ENCODE peak calls at places on chromosome 3, in four cellular contexts. V is HFF-Myc, X is fibroblast of pulmonary artery, C is cardiac muscle cell. O is an unnamed sample.

GRCh38 chr3:185319801-185320200 is 43.1 kb upstream of the MAP3K13 start:
- DNase-seq in X (no peak), V (no peak), C (no peak), O (no peak)

GRCh38 chr3:167350245-167350862 is 29.7 kb downstream of the ZBBX start:
- DNase-seq in C (peak; percentile 29), X (peak; percentile 32), V (no peak), O (peak; percentile 26)

GRCh38 chr3:14847613-14848541 is 29.1 kb downstream of the FGD5 start:
- DNase-seq in C (peak; percentile 25), V (no peak), X (peak; percentile 8), O (no peak)

GRCh38 chr3:8204846-8205624 is 296.6 kb upstream of the LMCD1 start:
- DNase-seq in C (peak; percentile 11), V (peak; percentile 24), X (peak; percentile 14), O (no peak)

GRCh38 chr3:132435911-132436425 is 18.7 kb downstream of the DNAJC13 start:
- DNase-seq in C (peak; percentile 69), V (no peak), X (peak; percentile 64), O (no peak)

GRCh38 chr3:195372220-195372619 is 70.6 kb downstream of the ACAP2 start:
- DNase-seq in V (no peak), C (no peak), X (no peak), O (no peak)

GRCh38 chr3:138051946-138052802 is 42.2 kb downstream of the CLDN18 start:
- DNase-seq in X (peak; percentile 68), C (peak; percentile 60), V (no peak), O (peak; percentile 19)

GRCh38 chr3:37862712-37863551 is 1.3 kb downstream of the CTDSPL start:
- DNase-seq in X (peak; percentile 53), C (peak; percentile 47), V (no peak), O (no peak)